ENCODE peak calls at places on chromosomes 3 and 15, in nine cellular contexts. G, B, U, O, C, R, J, L and T are unnamed samples.
A peak's percentile ranks its signal among the peaks of the same experiment; 100 is the strongest.

GRCh38 chr15:65044724-65045481 is at the start of gene SLC51B:
- DNase-seq in C (no peak), R (no peak), L (no peak), U (no peak), O (no peak), J (no peak), B (no peak), G (no peak), T (no peak)

GRCh38 chr3:171777608-171777995 is 32.7 kb downstream of the PLD1 start:
- DNase-seq in R (no peak), U (no peak), G (no peak), B (no peak), O (no peak), L (no peak), C (no peak), J (no peak), T (no peak)

GRCh38 chr3:69250014-69250413 is 127.6 kb upstream of the LMOD3 start:
- DNase-seq in B (peak; percentile 51), J (no peak), C (no peak), O (no peak), L (no peak), G (peak; percentile 74), R (no peak), U (no peak), T (no peak)

GRCh38 chr3:98670020-98670419 is 76.6 kb upstream of the CPOX start:
- DNase-seq in G (no peak), L (no peak), O (no peak), C (no peak), J (no peak), U (no peak), R (no peak), B (no peak), T (no peak)

GRCh38 chr15:90529369-90530249 is at the start of gene CRTC3:
- DNase-seq in O (peak; percentile 76), J (peak; percentile 33), U (peak; percentile 52), L (no peak), B (peak; percentile 44), G (peak; percentile 76), R (peak; percentile 57), C (peak; percentile 98), T (no peak)

GRCh38 chr3:151290673-151291072 is 12.3 kb upstream of the P2RY14 start:
- DNase-seq in R (peak; percentile 44), L (no peak), J (no peak), G (no peak), O (no peak), B (no peak), C (no peak), U (peak; percentile 22), T (no peak)

GRCh38 chr15:80251505-80252280 is at the start of gene CTXND1:
- DNase-seq in C (peak; percentile 76), O (no peak), J (no peak), L (no peak), R (no peak), B (peak; percentile 42), U (no peak), G (peak; percentile 78), T (no peak)

GRCh38 chr3:27428446-27428845 is 55.7 kb downstream of the SLC4A7 start:
- DNase-seq in C (peak; percentile 19), R (no peak), O (no peak), B (no peak), G (no peak), U (peak; percentile 24), L (no peak), J (no peak), T (no peak)

GRCh38 chr3:159936541-159936940 is 52.1 kb upstream of the IL12A start:
- DNase-seq in O (no peak), R (no peak), J (no peak), C (no peak), U (no peak), G (no peak), B (no peak), L (no peak), T (no peak)

GRCh38 chr3:134340362-134340997 is 33.8 kb downstream of the AMOTL2 start:
- DNase-seq in B (no peak), R (no peak), L (no peak), O (no peak), J (no peak), C (no peak), U (no peak), G (no peak), T (no peak)

GRCh38 chr3:97810779-97811390 is 10.9 kb upstream of the CRYBG3 start:
- DNase-seq in L (no peak), J (no peak), C (peak; percentile 62), R (no peak), O (no peak), U (peak; percentile 71), B (no peak), G (no peak), T (no peak)